ENCODE peak calls at places on chromosomes 7 and 10, in seven cellular contexts. F, I, Y, M, S, V and E are unnamed samples.

GRCh38 chr7:113013761-113014449 is 72.7 kb downstream of the GPR85 start:
- DNase-seq in S (no peak), I (peak), Y (no peak), M (no peak), V (peak), F (no peak), E (no peak)

GRCh38 chr7:127776776-127777390 is 124.9 kb downstream of the SND1 start:
- DNase-seq in I (no peak), F (no peak), M (no peak), V (no peak), Y (no peak), S (no peak), E (no peak)

GRCh38 chr7:104848386-104848990 is 165.5 kb upstream of the KMT2E start:
- DNase-seq in M (peak), F (peak), V (no peak), I (no peak), Y (peak), S (peak), E (peak)

GRCh38 chr10:110704906-110705476 is 60.9 kb downstream of the RBM20 start:
- DNase-seq in V (no peak), F (no peak), S (no peak), Y (no peak), I (no peak), M (no peak), E (no peak)

GRCh38 chr7:92768501-92769360 is 67.6 kb downstream of the CDK6 start:
- DNase-seq in M (no peak), V (no peak), F (peak), S (no peak), Y (peak), I (no peak), E (peak)

GRCh38 chr10:100775346-100775745 is 30.0 kb downstream of the PAX2 start:
- DNase-seq in S (no peak), F (no peak), Y (no peak), I (no peak), M (no peak), V (no peak), E (no peak)

GRCh38 chr10:770975-771374 is 81.5 kb upstream of the DIP2C start:
- DNase-seq in Y (no peak), V (no peak), I (no peak), F (no peak), M (no peak), S (no peak), E (no peak)

GRCh38 chr10:68756246-68756645 is 35.2 kb downstream of the CCAR1 start:
- DNase-seq in V (no peak), Y (no peak), I (no peak), F (no peak), S (no peak), M (no peak), E (no peak)

GRCh38 chr10:98377536-98377935 is 37.4 kb downstream of the PYROXD2 start:
- DNase-seq in Y (no peak), V (no peak), M (no peak), I (no peak), S (no peak), F (no peak), E (no peak)

GRCh38 chr7:97179454-97180104 is 62.1 kb downstream of the SDHAF3 start:
- DNase-seq in M (peak), Y (peak), F (peak), V (no peak), I (no peak), S (peak), E (no peak)

GRCh38 chr10:22259280-22259679 is 41.5 kb upstream of the EBLN1 start:
- DNase-seq in V (no peak), Y (peak), M (no peak), F (peak), I (no peak), S (no peak), E (no peak)
- TF ChIP-seq CTCF in V (no peak), Y (peak), M (peak), F (peak), I (no peak), S (peak), E (no peak)

GRCh38 chr7:2484868-2485267 is 8.7 kb upstream of the GRIFIN start:
- DNase-seq in F (no peak), Y (no peak), M (no peak), I (no peak), S (no peak), V (no peak), E (no peak)

GRCh38 chr7:2480071-2480410 is 3.8 kb upstream of the GRIFIN start:
- DNase-seq in V (no peak), F (no peak), I (no peak), S (no peak), M (no peak), Y (no peak), E (no peak)

GRCh38 chr7:2483495-2483894 is 7.3 kb upstream of the GRIFIN start:
- DNase-seq in Y (no peak), V (no peak), S (no peak), I (no peak), F (no peak), M (no peak), E (no peak)

GRCh38 chr7:2481195-2481594 is 5.0 kb upstream of the GRIFIN start:
- DNase-seq in S (no peak), F (no peak), M (no peak), V (no peak), Y (no peak), I (no peak), E (no peak)

GRCh38 chr7:2482725-2483451 is 6.7 kb upstream of the GRIFIN start:
- DNase-seq in F (no peak), Y (no peak), I (no peak), V (no peak), M (no peak), S (no peak), E (no peak)
- TF ChIP-seq CTCF in F (no peak), Y (peak), I (no peak), V (no peak), M (no peak), S (no peak), E (no peak)

GRCh38 chr7:156778201-156778600 is 114.8 kb downstream of the LMBR1 start:
- DNase-seq in V (no peak), F (no peak), Y (no peak), I (no peak), M (no peak), S (no peak), E (no peak)
- TF ChIP-seq CTCF in V (peak), F (peak), Y (no peak), I (no peak), M (peak), S (no peak), E (peak)

GRCh38 chr7:155318245-155318644 is 20.6 kb downstream of the INSIG1 start:
- DNase-seq in I (no peak), F (no peak), M (no peak), S (no peak), V (no peak), Y (no peak), E (no peak)
- TF ChIP-seq CTCF in I (no peak), F (no peak), M (no peak), S (no peak), V (no peak), Y (no peak), E (no peak)

DNA sequence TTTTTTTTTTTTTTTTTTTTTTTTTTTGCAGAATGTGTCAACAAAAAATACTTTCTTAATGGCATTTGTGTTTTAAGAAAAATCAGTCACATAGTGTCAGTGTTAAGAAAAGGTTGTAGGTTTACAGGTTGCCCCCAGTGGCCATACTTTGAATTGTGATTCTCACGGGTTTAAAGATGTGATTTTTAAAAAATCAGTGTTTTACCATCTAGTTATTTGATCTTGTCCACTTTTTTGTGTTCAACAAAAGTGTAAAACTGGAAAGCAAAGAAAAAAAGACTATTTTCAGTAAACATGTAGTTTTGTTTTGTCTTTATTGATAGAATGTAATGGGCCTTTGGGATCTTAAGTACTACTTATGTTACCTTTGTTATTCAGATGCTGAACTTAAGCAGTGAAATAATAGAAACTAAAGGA is 25.7 kb downstream of the SUV39H2 start:
- DNase-seq in I (no peak), F (peak), Y (peak), M (no peak), S (peak), V (no peak), E (no peak)
- TF ChIP-seq CTCF in I (peak), F (peak), Y (peak), M (peak), S (peak), V (peak), E (peak)

GRCh38 chr10:29924436-29924835 is 134.9 kb downstream of the JCAD start:
- DNase-seq in S (no peak), I (no peak), Y (no peak), V (no peak), F (no peak), M (no peak), E (no peak)

GRCh38 chr10:29929006-29929405 is 130.4 kb downstream of the JCAD start:
- DNase-seq in F (no peak), Y (no peak), S (no peak), V (no peak), M (no peak), I (no peak), E (no peak)

GRCh38 chr10:29925771-29926345 is 133.5 kb downstream of the JCAD start:
- DNase-seq in Y (no peak), V (no peak), I (no peak), M (no peak), S (no peak), F (no peak), E (peak)

GRCh38 chr10:29923416-29923970 is 135.9 kb downstream of the JCAD start:
- DNase-seq in F (no peak), M (no peak), S (no peak), V (no peak), Y (no peak), I (no peak), E (no peak)

GRCh38 chr10:29926649-29927048 is 132.7 kb downstream of the JCAD start:
- DNase-seq in S (no peak), M (peak), I (no peak), Y (no peak), F (no peak), V (no peak), E (peak)
- TF ChIP-seq CTCF in S (peak), M (peak), I (peak), Y (no peak), F (no peak), V (no peak), E (peak)